ENCODE peak calls at places on chromosome 20, in six cellular contexts. M is K562; P is fibroblast of lung; B is lower lobe of right lung; S is CD8-positive, alpha-beta memory T cell; I is naive thymus-derived CD4-positive, alpha-beta T cell. R is an unnamed sample.

GRCh38 chr20:24657211-24657610 is 187.8 kb downstream of the SYNDIG1 start:
- DNase-seq in M (peak; percentile 9), P (peak; percentile 65), B (no peak), S (no peak), I (no peak), R (no peak)

GRCh38 chr20:49256261-49256660 is 21.6 kb downstream of the ZNFX1 start:
- DNase-seq in M (no peak), P (no peak), B (no peak), S (no peak), I (no peak), R (no peak)

GRCh38 chr20:18722381-18722780 is 91.2 kb upstream of the SCP2D1 start:
- DNase-seq in M (no peak), P (peak; percentile 39), B (no peak), S (no peak), I (no peak), R (no peak)

GRCh38 chr20:63472159-63472811 is at the start of gene KCNQ2:
- DNase-seq in M (no peak), P (no peak), B (no peak), S (no peak), I (no peak), R (no peak)

GRCh38 chr20:21511850-21512633 is 1.8 kb downstream of the NKX2-2 start:
- DNase-seq in M (no peak), P (no peak), B (peak; percentile 45), S (no peak), I (no peak), R (no peak)

GRCh38 chr20:22984008-22984407 is 51.1 kb upstream of the SSTR4 start:
- DNase-seq in M (no peak), P (no peak), B (no peak), S (no peak), I (no peak), R (no peak)

GRCh38 chr20:17872920-17873319 is 95.7 kb downstream of the SNX5 start:
- DNase-seq in M (no peak), P (no peak), B (no peak), S (no peak), I (no peak), R (no peak)

GRCh38 chr20:6863798-6864201 is 96.3 kb downstream of the BMP2 start:
- DNase-seq in M (no peak), P (peak; percentile 2), B (no peak), S (no peak), I (no peak), R (no peak)

GRCh38 chr20:3071610-3072529 is at the start of gene OXT:
- DNase-seq in M (no peak), P (peak; percentile 18), B (peak; percentile 65), S (peak; percentile 69), I (peak; percentile 74), R (no peak)

GRCh38 chr20:21156266-21156665 is 30.4 kb downstream of the KIZ start:
- DNase-seq in M (no peak), P (peak; percentile 77), B (no peak), S (no peak), I (no peak), R (no peak)

GRCh38 chr20:25139061-25139705 is 56.3 kb upstream of the ENTPD6 start:
- DNase-seq in M (peak; percentile 21), P (no peak), B (no peak), S (no peak), I (no peak), R (peak; percentile 40)

GRCh38 chr20:57993738-57994431 is 234.6 kb downstream of the ANKRD60 start:
- DNase-seq in M (no peak), P (peak; percentile 44), B (no peak), S (no peak), I (no peak), R (no peak)

GRCh38 chr20:48784273-48784641 is 43.5 kb downstream of the PREX1 start:
- DNase-seq in M (no peak), P (no peak), B (no peak), S (no peak), I (no peak), R (no peak)

GRCh38 chr20:33061626-33062025 is 7.9 kb downstream of the BPIFB3 start:
- DNase-seq in M (no peak), P (no peak), B (no peak), S (no peak), I (no peak), R (no peak)

GRCh38 chr20:19936801-19937583 is 80.2 kb upstream of the NAA20 start:
- DNase-seq in M (no peak), P (no peak), B (peak; percentile 68), S (no peak), I (peak; percentile 21), R (peak; percentile 63)

GRCh38 chr20:24660651-24661050 is 191.2 kb downstream of the SYNDIG1 start:
- DNase-seq in M (no peak), P (no peak), B (no peak), S (no peak), I (no peak), R (no peak)

GRCh38 chr20:64092258-64093012 is 8.2 kb upstream of the LKAAEAR1 start:
- DNase-seq in M (no peak), P (no peak), B (no peak), S (no peak), I (no peak), R (no peak)

GRCh38 chr20:17969884-17970409 is 1.1 kb downstream of the MGME1 start:
- DNase-seq in M (peak; percentile 32), P (peak; percentile 65), B (peak; percentile 60), S (peak; percentile 21), I (peak; percentile 18), R (peak; percentile 58)

GRCh38 chr20:7195704-7196103 is 428.2 kb downstream of the BMP2 start:
- DNase-seq in M (no peak), P (peak; percentile 97), B (no peak), S (no peak), I (no peak), R (no peak)

GRCh38 chr20:35627121-35627520 is 11.5 kb downstream of the SPAG4 start:
- DNase-seq in M (no peak), P (no peak), B (no peak), S (no peak), I (no peak), R (no peak)

GRCh38 chr20:54573838-54574237 is 98.4 kb downstream of the DOK5 start:
- DNase-seq in M (no peak), P (no peak), B (no peak), S (no peak), I (no peak), R (no peak)

GRCh38 chr20:32893878-32894483 is 35.3 kb downstream of the EFCAB8 start:
- DNase-seq in M (peak; percentile 66), P (no peak), B (no peak), S (no peak), I (no peak), R (no peak)

GRCh38 chr20:9508240-9508661 is 6.1 kb upstream of the LAMP5 start:
- DNase-seq in M (no peak), P (no peak), B (no peak), S (no peak), I (no peak), R (no peak)
- H3K27me3 ChIP-seq in M (peaks cover 18% of the 10 kb centered on the region), P (peaks cover 29% of the 10 kb centered on the region), B (peaks cover 65% of the 10 kb centered on the region), S (no peaks in the 10 kb centered on the region), I (no peaks in the 10 kb centered on the region), R (peaks cover 22% of the 10 kb centered on the region)

GRCh38 chr20:36862857-36863668 is 12.9 kb upstream of the TLDC2 start:
- DNase-seq in M (no peak), P (no peak), B (no peak), S (no peak), I (no peak), R (no peak)
- H3K4me3 ChIP-seq in M (peak overlapping the region; percentile 75), P (peak overlapping the region; percentile 90), B (peak overlapping the region; percentile 59), S (no peak overlapping the region), I (no peak overlapping the region), R (no peak overlapping the region)

GRCh38 chr20:31866221-31866620 is 4.1 kb downstream of the DUSP15 start:
- DNase-seq in M (no peak), P (no peak), B (no peak), S (no peak), I (no peak), R (no peak)

GRCh38 chr20:31867011-31867410 is 3.3 kb downstream of the DUSP15 start:
- DNase-seq in M (no peak), P (no peak), B (no peak), S (no peak), I (no peak), R (no peak)

GRCh38 chr20:31863296-31864085 is 6.8 kb downstream of the DUSP15 start:
- DNase-seq in M (no peak), P (no peak), B (no peak), S (no peak), I (no peak), R (no peak)

GRCh38 chr20:31862506-31862905 is 7.8 kb downstream of the DUSP15 start:
- DNase-seq in M (no peak), P (no peak), B (no peak), S (no peak), I (no peak), R (no peak)

GRCh38 chr20:31864521-31865400 is 5.6 kb downstream of the DUSP15 start:
- DNase-seq in M (no peak), P (no peak), B (no peak), S (no peak), I (no peak), R (no peak)
- H3K27me3 ChIP-seq in M (peaks cover 67% of the 10 kb centered on the region), P (peaks cover 43% of the 10 kb centered on the region), B (peaks cover 20% of the 10 kb centered on the region), S (peaks cover 11% of the 10 kb centered on the region), I (peaks cover 5% of the 10 kb centered on the region), R (peaks cover 9% of the 10 kb centered on the region)

GRCh38 chr20:60053813-60054190 is 95.6 kb downstream of the CDH26 start:
- DNase-seq in M (no peak), P (no peak), B (no peak), S (no peak), I (no peak), R (no peak)

GRCh38 chr20:60053125-60053812 is 95.0 kb downstream of the CDH26 start:
- DNase-seq in M (no peak), P (no peak), B (no peak), S (no peak), I (no peak), R (no peak)

GRCh38 chr20:60055740-60056139 is 97.5 kb downstream of the CDH26 start:
- DNase-seq in M (no peak), P (no peak), B (peak; percentile 85), S (peak; percentile 19), I (peak; percentile 41), R (peak; percentile 67)

GRCh38 chr20:60056345-60057122 is 98.3 kb downstream of the CDH26 start:
- DNase-seq in M (no peak), P (no peak), B (no peak), S (no peak), I (no peak), R (no peak)

GRCh38 chr20:60054716-60055371 is 96.6 kb downstream of the CDH26 start:
- DNase-seq in M (no peak), P (no peak), B (no peak), S (no peak), I (no peak), R (no peak)
- H3K4me3 ChIP-seq in M (no peak overlapping the region), P (no peak overlapping the region), B (no peak overlapping the region), S (no peak overlapping the region), I (no peak overlapping the region), R (no peak overlapping the region)

DNA sequence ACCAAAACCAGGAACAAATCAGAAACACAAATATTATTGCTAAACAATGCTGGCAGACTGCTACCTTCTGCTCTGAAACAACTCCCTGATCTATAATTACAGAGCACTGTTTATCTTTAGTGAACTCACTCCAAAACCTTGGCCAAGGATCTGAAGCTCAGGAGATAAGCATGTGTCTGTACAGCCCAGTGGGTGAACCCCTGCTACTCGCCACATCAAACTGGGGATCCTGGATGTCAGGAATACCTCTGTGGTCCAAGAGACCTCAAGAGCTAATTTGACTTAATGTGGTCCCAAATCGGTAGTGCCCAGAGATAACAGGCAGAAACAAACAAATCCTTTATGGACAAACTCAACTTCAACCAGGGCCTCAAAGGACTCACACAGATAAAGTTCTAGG is 381.8 kb downstream of the KIF16B start:
- DNase-seq in M (no peak), P (no peak), B (no peak), S (no peak), I (no peak), R (no peak)
- H3K27me3 ChIP-seq in M (no peaks in the 10 kb centered on the region), P (no peaks in the 10 kb centered on the region), B (no peaks in the 10 kb centered on the region), S (no peaks in the 10 kb centered on the region), I (no peaks in the 10 kb centered on the region), R (no peaks in the 10 kb centered on the region)

R was measured in right lobe of liver.